ENCODE peak calls at places on chromosomes 2 and 18, in six cellular contexts. One of them, this sample, is unnamed.

GRCh38 chr2:223459328-223459939 is 142.7 kb downstream of the SCG2 start:
- DNase-seq in activated CD4-positive, CD25-positive, alpha-beta regulatory T cell treated with anti-CD3 and anti-CD28 coated beads, Interleukin-2, amount 50 U/mL, for 16 hours: no peak
- DNase-seq in small intestine: no peak
- DNase-seq in 8988T: no peak
- DNase-seq in AG04450: no peak
- DNase-seq in fibroblast of lung: peak
- DNase-seq in this sample: no peak

GRCh38 chr2:131016826-131017596 is 76.2 kb downstream of the FAM168B start:
- DNase-seq in activated CD4-positive, CD25-positive, alpha-beta regulatory T cell treated with anti-CD3 and anti-CD28 coated beads, Interleukin-2, amount 50 U/mL, for 16 hours: no peak
- DNase-seq in small intestine: no peak
- DNase-seq in 8988T: no peak
- DNase-seq in AG04450: no peak
- DNase-seq in fibroblast of lung: no peak
- DNase-seq in this sample: peak

GRCh38 chr18:9708057-9708881 is at the start of gene RAB31:
- DNase-seq in activated CD4-positive, CD25-positive, alpha-beta regulatory T cell treated with anti-CD3 and anti-CD28 coated beads, Interleukin-2, amount 50 U/mL, for 16 hours: no peak
- DNase-seq in small intestine: peak
- DNase-seq in 8988T: peak
- DNase-seq in AG04450: no peak
- DNase-seq in fibroblast of lung: peak
- DNase-seq in this sample: no peak

GRCh38 chr2:191636235-191636543 is 41.7 kb upstream of the NABP1 start:
- DNase-seq in activated CD4-positive, CD25-positive, alpha-beta regulatory T cell treated with anti-CD3 and anti-CD28 coated beads, Interleukin-2, amount 50 U/mL, for 16 hours: no peak
- DNase-seq in small intestine: no peak
- DNase-seq in 8988T: no peak
- DNase-seq in AG04450: peak
- DNase-seq in fibroblast of lung: peak
- DNase-seq in this sample: peak

GRCh38 chr2:77161009-77161408 is 361.2 kb downstream of the LRRTM4 start:
- DNase-seq in activated CD4-positive, CD25-positive, alpha-beta regulatory T cell treated with anti-CD3 and anti-CD28 coated beads, Interleukin-2, amount 50 U/mL, for 16 hours: no peak
- DNase-seq in small intestine: no peak
- DNase-seq in 8988T: peak
- DNase-seq in AG04450: peak
- DNase-seq in fibroblast of lung: peak
- DNase-seq in this sample: peak

GRCh38 chr2:152395132-152396024 is 60.4 kb downstream of the FMNL2 start:
- DNase-seq in activated CD4-positive, CD25-positive, alpha-beta regulatory T cell treated with anti-CD3 and anti-CD28 coated beads, Interleukin-2, amount 50 U/mL, for 16 hours: no peak
- DNase-seq in small intestine: no peak
- DNase-seq in 8988T: no peak
- DNase-seq in AG04450: no peak
- DNase-seq in fibroblast of lung: no peak
- DNase-seq in this sample: no peak

GRCh38 chr2:54673501-54673998 is 49.9 kb upstream of the EML6 start:
- DNase-seq in activated CD4-positive, CD25-positive, alpha-beta regulatory T cell treated with anti-CD3 and anti-CD28 coated beads, Interleukin-2, amount 50 U/mL, for 16 hours: no peak
- DNase-seq in small intestine: peak
- DNase-seq in 8988T: no peak
- DNase-seq in AG04450: no peak
- DNase-seq in fibroblast of lung: peak
- DNase-seq in this sample: no peak

GRCh38 chr2:240502059-240502429 is 55.7 kb downstream of the ANKMY1 start:
- DNase-seq in activated CD4-positive, CD25-positive, alpha-beta regulatory T cell treated with anti-CD3 and anti-CD28 coated beads, Interleukin-2, amount 50 U/mL, for 16 hours: no peak
- DNase-seq in small intestine: no peak
- DNase-seq in 8988T: peak
- DNase-seq in AG04450: no peak
- DNase-seq in fibroblast of lung: no peak
- DNase-seq in this sample: no peak

GRCh38 chr2:69180974-69181373 is 168.0 kb downstream of the ANTXR1 start:
- DNase-seq in activated CD4-positive, CD25-positive, alpha-beta regulatory T cell treated with anti-CD3 and anti-CD28 coated beads, Interleukin-2, amount 50 U/mL, for 16 hours: no peak
- DNase-seq in small intestine: no peak
- DNase-seq in 8988T: no peak
- DNase-seq in AG04450: no peak
- DNase-seq in fibroblast of lung: no peak
- DNase-seq in this sample: no peak

GRCh38 chr2:201777043-201777442 is 3.7 kb downstream of the ALS2 start:
- DNase-seq in activated CD4-positive, CD25-positive, alpha-beta regulatory T cell treated with anti-CD3 and anti-CD28 coated beads, Interleukin-2, amount 50 U/mL, for 16 hours: no peak
- DNase-seq in small intestine: no peak
- DNase-seq in 8988T: no peak
- DNase-seq in AG04450: no peak
- DNase-seq in fibroblast of lung: no peak
- DNase-seq in this sample: no peak

This sample was measured in non-pigmented ciliary epithelial cell.